ENCODE peak calls at places on chromosomes 2 and 18, in eight cellular contexts. R, Y, K, A, X, O, L and S are unnamed samples.

GRCh38 chr2:175236930-175237329 is 55.4 kb upstream of the ATP5MC3 start:
- DNase-seq in R (no peak), Y (no peak), K (no peak), A (no peak), X (no peak), O (no peak), L (no peak), S (no peak)

GRCh38 chr2:47741637-47742036 is 41.3 kb upstream of the MSH6 start:
- DNase-seq in R (no peak), Y (no peak), K (no peak), A (no peak), X (no peak), O (no peak), L (no peak), S (no peak)

GRCh38 chr2:15355386-15355785 is 205.7 kb downstream of the NBAS start:
- DNase-seq in R (no peak), Y (no peak), K (no peak), A (no peak), X (no peak), O (no peak), L (no peak), S (no peak)

GRCh38 chr2:238890806-238891666 is 43.2 kb downstream of the TWIST2 start:
- DNase-seq in R (no peak), Y (no peak), K (no peak), A (no peak), X (no peak), O (no peak), L (no peak), S (no peak)

GRCh38 chr2:118763797-118764196 is 83.7 kb downstream of the EN1 start:
- DNase-seq in R (peak; percentile 15), Y (no peak), K (no peak), A (peak; percentile 11), X (no peak), O (peak; percentile 8), L (peak; percentile 60), S (peak; percentile 39)

GRCh38 chr18:59823611-59824195 is 76.1 kb upstream of the PMAIP1 start:
- DNase-seq in R (peak; percentile 90), Y (peak; percentile 80), K (peak; percentile 80), A (peak; percentile 81), X (no peak), O (peak; percentile 76), L (peak; percentile 87), S (peak; percentile 91)

GRCh38 chr18:38290229-38290628 is 724.6 kb upstream of the CELF4 start:
- DNase-seq in R (no peak), Y (no peak), K (no peak), A (no peak), X (no peak), O (no peak), L (no peak), S (no peak)

GRCh38 chr18:8623549-8624106 is 14.4 kb downstream of the RAB12 start:
- DNase-seq in R (no peak), Y (no peak), K (peak; percentile 37), A (no peak), X (no peak), O (no peak), L (no peak), S (no peak)

GRCh38 chr18:43398601-43399000 is 121.3 kb upstream of the SYT4 start:
- DNase-seq in R (no peak), Y (no peak), K (no peak), A (no peak), X (no peak), O (no peak), L (no peak), S (no peak)

GRCh38 chr2:173792166-173792565 is 173.0 kb downstream of the SP3 start:
- DNase-seq in R (no peak), Y (no peak), K (no peak), A (no peak), X (no peak), O (no peak), L (no peak), S (no peak)

GRCh38 chr2:224764565-224765236 is 48.5 kb upstream of the CCDC195 start:
- DNase-seq in R (no peak), Y (no peak), K (no peak), A (no peak), X (no peak), O (no peak), L (no peak), S (no peak)

GRCh38 chr2:70140978-70141753 is 49.7 kb downstream of the C2orf42 start:
- DNase-seq in R (peak; percentile 86), Y (peak; percentile 53), K (peak; percentile 61), A (peak; percentile 39), X (no peak), O (no peak), L (peak; percentile 21), S (peak; percentile 25)

GRCh38 chr2:168538534-168538933 is 82.5 kb downstream of the CERS6 start:
- DNase-seq in R (no peak), Y (no peak), K (no peak), A (no peak), X (no peak), O (no peak), L (no peak), S (no peak)

GRCh38 chr2:148614024-148614331 is 30.6 kb upstream of the EPC2 start:
- DNase-seq in R (no peak), Y (no peak), K (no peak), A (no peak), X (peak; percentile 5), O (no peak), L (peak; percentile 14), S (no peak)
- H3K4me3 ChIP-seq in R (no peak overlapping the region), Y (no peak overlapping the region), K (no peak overlapping the region), A (no peak overlapping the region), X (no peak overlapping the region), O (no peak overlapping the region), L (no peak overlapping the region), S (no peak overlapping the region)

DNA sequence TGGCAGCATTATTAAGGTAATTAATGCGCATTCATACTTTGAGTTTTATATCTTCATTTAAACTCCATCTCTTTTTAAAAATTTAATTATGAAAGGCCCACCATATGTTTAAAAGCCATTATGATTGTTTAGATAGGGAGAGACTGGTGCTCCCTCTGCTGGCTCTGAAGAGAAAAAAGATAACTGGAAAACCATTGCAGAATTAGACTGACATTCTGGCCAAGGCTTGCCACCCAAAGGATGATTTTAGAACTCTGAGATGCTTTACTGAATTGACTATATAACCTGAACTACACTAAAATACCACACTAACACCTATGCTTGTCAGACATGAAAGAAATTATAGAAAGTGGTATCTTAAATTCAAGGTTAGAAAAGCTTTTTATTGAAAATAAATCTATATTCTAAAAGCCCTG is 127.6 kb upstream of the SPOPL start:
- DNase-seq in R (peak; percentile 61), Y (peak; percentile 52), K (no peak), A (peak; percentile 21), X (no peak), O (peak; percentile 34), L (peak; percentile 77), S (peak; percentile 74)
- TF ChIP-seq CTCF in R (peak; percentile 85), Y (peak; percentile 70), K (peak; percentile 73), A (peak; percentile 75), X (peak; percentile 68), O (peak; percentile 66), L (peak; percentile 71), S (peak; percentile 72)

DNA sequence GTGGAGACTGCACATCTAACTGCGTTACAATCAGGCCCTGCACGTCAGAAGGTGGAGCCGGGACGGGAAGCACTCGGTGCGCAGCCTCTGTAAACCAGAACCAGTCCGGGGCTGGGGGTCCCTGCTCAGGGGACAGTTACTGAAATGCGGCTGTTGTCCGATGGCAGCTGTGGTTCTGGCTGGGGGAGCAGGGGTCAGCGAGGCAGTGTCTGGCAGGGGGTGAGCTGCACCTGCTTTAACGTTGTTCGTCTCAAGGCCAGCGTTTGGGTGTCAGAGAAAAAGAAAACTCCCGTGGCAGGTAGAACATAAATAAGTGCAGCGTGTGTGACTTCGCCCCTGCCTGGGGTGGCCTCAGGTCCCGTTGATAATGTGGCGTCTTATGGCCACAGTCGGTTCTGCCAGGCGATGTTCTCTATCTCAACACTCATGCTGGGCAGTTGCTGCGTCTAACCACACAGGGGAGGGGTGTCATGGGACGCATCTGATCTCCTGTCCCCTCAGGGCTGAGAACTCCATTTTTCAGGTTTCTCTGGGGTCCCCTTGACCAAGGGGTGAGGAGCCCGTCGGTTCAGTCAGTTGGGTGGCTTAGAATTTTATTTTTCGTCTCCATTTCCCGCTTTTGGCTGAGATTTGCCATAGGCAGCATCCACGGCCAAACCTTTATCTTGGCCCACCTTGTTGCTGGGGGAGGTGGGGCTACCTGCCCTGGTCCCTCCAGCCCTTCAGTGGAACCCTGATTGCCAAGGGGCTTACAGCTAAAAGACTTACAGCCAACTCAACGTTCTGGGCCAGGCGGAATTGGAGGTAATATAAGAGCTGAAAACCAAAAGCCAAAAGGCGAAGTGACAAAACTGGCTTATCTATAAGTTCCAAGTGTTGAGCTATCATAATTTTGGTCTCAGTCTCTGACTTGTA is 24.5 kb downstream of the PDCD1 start:
- DNase-seq in R (no peak), Y (no peak), K (peak; percentile 19), A (no peak), X (no peak), O (no peak), L (no peak), S (no peak)
- H3K4me3 ChIP-seq in R (no peak overlapping the region), Y (no peak overlapping the region), K (no peak overlapping the region), A (no peak overlapping the region), X (no peak overlapping the region), O (no peak overlapping the region), L (no peak overlapping the region), S (no peak overlapping the region)

DNA sequence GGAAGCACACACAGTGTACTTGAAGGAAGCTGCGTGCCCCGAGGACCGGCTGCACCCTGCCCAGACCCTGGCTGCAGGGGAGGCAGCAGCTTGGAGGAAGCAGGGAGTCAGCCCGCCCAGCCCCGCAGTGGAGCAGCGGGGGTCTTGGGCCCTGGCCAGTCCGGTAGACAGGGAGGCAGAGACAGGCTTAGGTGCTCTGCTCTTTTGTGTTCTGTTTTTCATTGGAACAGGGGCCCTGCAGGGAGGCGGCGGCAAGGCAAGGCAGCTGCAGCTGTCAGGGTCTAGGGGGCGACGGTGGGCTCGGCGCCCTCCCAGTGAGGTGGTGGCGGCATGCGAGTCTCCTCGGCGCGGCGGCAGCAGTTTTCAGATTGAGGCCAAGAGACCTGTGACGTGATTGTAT is 53.3 kb upstream of the TFCP2L1 start:
- DNase-seq in R (no peak), Y (no peak), K (no peak), A (no peak), X (no peak), O (no peak), L (no peak), S (no peak)
- TF ChIP-seq CTCF in R (no peak), Y (no peak), K (no peak), A (no peak), X (no peak), O (no peak), L (no peak), S (no peak)

GRCh38 chr2:219122197-219122965 is 38.2 kb downstream of the NHEJ1 start:
- DNase-seq in R (peak; percentile 8), Y (no peak), K (no peak), A (no peak), X (no peak), O (no peak), L (no peak), S (no peak)
- H3K4me3 ChIP-seq in R (no peak overlapping the region), Y (no peak overlapping the region), K (no peak overlapping the region), A (no peak overlapping the region), X (no peak overlapping the region), O (no peak overlapping the region), L (no peak overlapping the region), S (no peak overlapping the region)

DNA sequence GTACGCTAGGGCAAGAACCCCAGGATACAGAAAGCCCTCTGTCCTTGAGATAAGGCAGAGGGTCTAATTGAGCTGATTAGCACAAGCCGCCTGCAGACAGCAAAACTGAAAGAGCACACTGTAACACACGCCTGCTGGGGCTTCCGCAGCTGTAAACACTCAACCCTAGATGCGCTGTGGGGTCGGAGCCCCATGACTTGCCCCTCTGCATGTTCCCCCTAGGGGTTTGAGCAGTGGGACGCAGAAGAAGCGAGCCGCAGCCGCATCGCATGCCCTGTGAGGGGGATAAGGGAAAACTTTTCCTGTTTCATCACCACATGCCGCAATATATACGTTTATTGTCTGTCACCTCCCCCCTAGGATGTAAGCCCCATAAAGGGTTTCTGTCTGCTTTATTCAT is 384.6 kb downstream of the PLCL1 start:
- DNase-seq in R (no peak), Y (no peak), K (no peak), A (no peak), X (no peak), O (no peak), L (peak; percentile 2), S (no peak)
- TF ChIP-seq CTCF in R (no peak), Y (no peak), K (no peak), A (no peak), X (no peak), O (no peak), L (no peak), S (no peak)